ENCODE peak calls at places on chromosomes 7 and 10, in four cellular contexts. S, M, V and P are unnamed samples.

GRCh38 chr7:30976381-30976780 is 12.6 kb downstream of the GHRHR start:
- DNase-seq in S (no peak), V (no peak), M (no peak), P (no peak)

GRCh38 chr10:116765549-116766162 is 23.3 kb upstream of the HSPA12A start:
- DNase-seq in V (peak; percentile 22), S (no peak), M (no peak), P (no peak)

GRCh38 chr7:91600112-91600511 is 280.4 kb downstream of the MTERF1 start:
- DNase-seq in V (no peak), M (no peak), S (no peak), P (no peak)

GRCh38 chr10:82378146-82378545 is 503.2 kb downstream of the NRG3 start:
- DNase-seq in V (peak; percentile 65), M (peak; percentile 31), S (peak; percentile 1), P (peak; percentile 73)

GRCh38 chr10:70399177-70399576 is 4.8 kb upstream of the EIF4EBP2 start:
- DNase-seq in V (no peak), S (no peak), M (no peak), P (no peak)

GRCh38 chr10:76618641-76619040 is 1019.0 kb downstream of the KCNMA1 start:
- DNase-seq in M (no peak), V (no peak), S (no peak), P (no peak)

GRCh38 chr10:19629559-19629958 is 186.7 kb upstream of the PLXDC2 start:
- DNase-seq in S (peak; percentile 67), V (peak; percentile 82), M (peak; percentile 37), P (peak; percentile 66)

GRCh38 chr10:42981358-42982236 is 95.3 kb upstream of the RET start:
- DNase-seq in V (no peak), M (no peak), S (no peak), P (no peak)

GRCh38 chr10:16923309-16923708 is 106.1 kb upstream of the RSU1 start:
- DNase-seq in S (no peak), M (no peak), V (no peak), P (no peak)

GRCh38 chr10:16816142-16816541 is 1.1 kb downstream of the RSU1 start:
- DNase-seq in M (no peak), V (peak; percentile 11), S (no peak), P (peak; percentile 45)

GRCh38 chr10:131475043-131475442 is 163.5 kb upstream of the TCERG1L start:
- DNase-seq in M (no peak), S (no peak), V (no peak), P (no peak)

GRCh38 chr7:27223941-27224590 is 18.5 kb upstream of the EVX1 start:
- DNase-seq in M (no peak), V (no peak), S (no peak), P (no peak)

GRCh38 chr7:27549621-27550020 is 113.1 kb downstream of the HIBADH start:
- DNase-seq in S (no peak), V (no peak), M (no peak), P (no peak)

GRCh38 chr10:132932461-132933307 is 9.7 kb downstream of the CFAP46 start:
- DNase-seq in S (no peak), V (no peak), M (no peak), P (no peak)

GRCh38 chr7:15783971-15784693 is 97.6 kb upstream of the MEOX2 start:
- DNase-seq in M (no peak), V (no peak), S (no peak), P (no peak)

GRCh38 chr10:17425584-17426262 is 28.7 kb downstream of the ST8SIA6 start:
- DNase-seq in V (no peak), S (no peak), M (no peak), P (no peak)

GRCh38 chr7:131845573-131846337 is 289.3 kb upstream of the PODXL start:
- DNase-seq in V (no peak), M (no peak), S (no peak), P (no peak)

GRCh38 chr7:24786941-24787340 is 29.7 kb upstream of the GSDME start:
- DNase-seq in M (peak; percentile 98), V (peak; percentile 92), S (peak; percentile 99), P (peak; percentile 99)

GRCh38 chr7:77327932-77328628 is 88.1 kb downstream of the GSAP start:
- DNase-seq in V (no peak), M (peak; percentile 33), S (no peak), P (peak; percentile 40)

GRCh38 chr10:131689954-131690669 is 210.7 kb upstream of the PPP2R2D start:
- DNase-seq in V (no peak), S (no peak), M (no peak), P (no peak)

GRCh38 chr10:36446873-36447272 is 678.5 kb upstream of the ANKRD30A start:
- DNase-seq in S (no peak), V (no peak), M (no peak), P (no peak)

GRCh38 chr10:105384056-105384455 is 743.0 kb downstream of the SORCS3 start:
- DNase-seq in V (no peak), S (no peak), M (no peak), P (no peak)

GRCh38 chr10:131653550-131654470 is 247.0 kb upstream of the PPP2R2D start:
- DNase-seq in S (no peak), M (no peak), V (no peak), P (no peak)

GRCh38 chr7:111173528-111173927 is 82.6 kb downstream of the LRRN3 start:
- DNase-seq in V (no peak), M (no peak), S (no peak), P (no peak)

GRCh38 chr10:88941026-88941425 is 11.5 kb downstream of the ACTA2 start:
- DNase-seq in S (no peak), V (no peak), M (no peak), P (no peak)

GRCh38 chr10:24938076-24938475 is 14.3 kb downstream of the PRTFDC1 start:
- DNase-seq in M (no peak), S (no peak), V (no peak), P (peak; percentile 9)

GRCh38 chr10:78199759-78200158 is 166.1 kb downstream of the RPS24 start:
- DNase-seq in M (no peak), V (no peak), S (no peak), P (no peak)

GRCh38 chr10:45441239-45441638 is 67.2 kb downstream of the ALOX5 start:
- DNase-seq in V (no peak), M (no peak), S (no peak), P (no peak)

GRCh38 chr10:45443101-45444009 is 69.3 kb downstream of the ALOX5 start:
- DNase-seq in M (no peak), V (no peak), S (no peak), P (no peak)

GRCh38 chr10:45442670-45443069 is 68.7 kb downstream of the ALOX5 start:
- DNase-seq in M (no peak), S (no peak), V (no peak), P (no peak)

GRCh38 chr10:45441791-45442190 is 67.8 kb downstream of the ALOX5 start:
- DNase-seq in S (no peak), V (no peak), M (no peak), P (no peak)

GRCh38 chr10:45442251-45442650 is 68.2 kb downstream of the ALOX5 start:
- DNase-seq in M (no peak), V (no peak), S (no peak), P (no peak)
- H3K9ac ChIP-seq in M (no peak overlapping the region), V (no peak overlapping the region), S (no peak overlapping the region), P (no peak overlapping the region)

GRCh38 chr10:101072923-101073322 is 11.1 kb downstream of the KAZALD1 start:
- DNase-seq in M (no peak), V (no peak), S (no peak), P (no peak)
- H3K4me1 ChIP-seq in M (no peaks in the 10 kb centered on the region), V (no peaks in the 10 kb centered on the region), S (no peaks in the 10 kb centered on the region), P (no peaks in the 10 kb centered on the region)

GRCh38 chr7:97126483-97127171 is 9.1 kb downstream of the SDHAF3 start:
- DNase-seq in M (no peak), V (no peak), S (peak; percentile 32), P (no peak)
- H2AFZ ChIP-seq in M (no peak overlapping the region), V (no peak overlapping the region), S (no peak overlapping the region), P (no peak overlapping the region)

DNA sequence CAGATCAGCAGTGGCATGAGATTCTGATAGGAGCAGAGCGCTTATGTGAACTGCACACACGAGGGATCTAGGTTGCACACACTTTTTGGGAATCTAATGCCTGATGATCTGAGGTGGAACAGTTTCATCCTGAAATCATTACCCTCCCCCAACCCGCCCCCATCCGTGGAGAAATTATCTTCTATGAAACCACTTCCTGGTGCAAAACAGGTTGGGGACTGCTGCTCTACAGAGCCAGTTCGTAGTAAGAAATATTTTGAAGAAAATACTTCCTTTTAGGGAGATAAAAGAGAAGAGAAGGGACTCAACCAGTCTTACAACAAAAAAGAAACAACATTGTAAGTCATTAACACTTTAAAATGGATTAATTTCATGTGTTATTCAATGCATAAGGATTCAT is 1308.2 kb downstream of the GATA3 start:
- DNase-seq in M (no peak), V (no peak), S (no peak), P (no peak)
- H3K9ac ChIP-seq in M (no peak overlapping the region), V (no peak overlapping the region), S (no peak overlapping the region), P (no peak overlapping the region)

GRCh38 chr7:5382281-5383041 is 41.2 kb downstream of the TNRC18 start:
- DNase-seq in S (peak; percentile 15), M (peak; percentile 12), V (peak; percentile 37), P (peak; percentile 38)

GRCh38 chr7:5377816-5378215 is 45.8 kb downstream of the TNRC18 start:
- DNase-seq in M (no peak), S (no peak), V (no peak), P (no peak)

GRCh38 chr7:5381211-5381772 is 42.3 kb downstream of the TNRC18 start:
- DNase-seq in V (no peak), S (no peak), M (no peak), P (no peak)

GRCh38 chr7:5379576-5379975 is 44.1 kb downstream of the TNRC18 start:
- DNase-seq in S (no peak), V (no peak), M (no peak), P (no peak)

DNA sequence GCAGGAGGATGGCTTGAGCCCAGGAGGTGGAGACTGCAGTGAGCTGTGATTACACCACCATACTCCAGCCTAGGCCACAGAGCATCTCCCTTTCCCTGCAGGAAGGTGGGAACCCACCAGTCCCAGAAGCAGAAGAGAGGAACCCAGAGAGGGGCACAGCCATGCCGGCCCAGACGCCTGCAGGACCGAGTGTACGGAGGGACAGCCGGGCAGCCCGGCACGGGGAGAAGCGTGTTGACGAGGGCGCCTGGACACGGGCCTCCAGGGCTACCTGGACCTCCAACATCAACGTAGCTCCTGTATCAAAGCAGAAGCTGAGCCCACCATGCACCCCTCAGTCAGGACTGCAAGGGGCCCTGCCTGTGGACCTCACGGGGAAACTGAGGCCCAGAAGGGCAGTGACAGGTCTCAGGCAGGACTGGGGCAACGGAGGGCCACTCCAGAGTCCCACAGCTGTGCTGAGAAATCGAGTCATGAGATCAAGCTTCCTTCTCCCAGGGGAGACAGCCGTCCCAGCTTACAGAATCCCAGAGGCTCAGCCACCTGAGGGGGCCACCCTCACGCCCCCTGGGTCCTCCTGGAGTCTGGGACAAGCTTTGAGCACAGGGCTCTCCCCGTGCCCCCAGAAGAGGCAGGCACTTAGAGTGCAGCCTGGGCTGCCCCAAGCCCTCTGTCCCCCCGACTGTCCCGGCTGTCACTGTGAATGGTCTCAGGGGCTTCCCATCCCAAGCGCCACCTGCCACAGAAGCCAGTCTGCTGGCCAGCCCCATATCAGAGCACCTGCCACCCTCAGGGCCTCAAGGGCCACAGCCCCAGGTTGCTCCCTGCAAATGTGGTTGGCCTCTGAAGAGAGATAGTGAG is 43.1 kb downstream of the TNRC18 start:
- DNase-seq in S (no peak), V (no peak), M (no peak), P (no peak)
- H3K4me1 ChIP-seq in S (peaks cover 14% of the 10 kb centered on the region), V (peaks cover 2% of the 10 kb centered on the region), M (peaks cover 10% of the 10 kb centered on the region), P (peaks cover 8% of the 10 kb centered on the region)

DNA sequence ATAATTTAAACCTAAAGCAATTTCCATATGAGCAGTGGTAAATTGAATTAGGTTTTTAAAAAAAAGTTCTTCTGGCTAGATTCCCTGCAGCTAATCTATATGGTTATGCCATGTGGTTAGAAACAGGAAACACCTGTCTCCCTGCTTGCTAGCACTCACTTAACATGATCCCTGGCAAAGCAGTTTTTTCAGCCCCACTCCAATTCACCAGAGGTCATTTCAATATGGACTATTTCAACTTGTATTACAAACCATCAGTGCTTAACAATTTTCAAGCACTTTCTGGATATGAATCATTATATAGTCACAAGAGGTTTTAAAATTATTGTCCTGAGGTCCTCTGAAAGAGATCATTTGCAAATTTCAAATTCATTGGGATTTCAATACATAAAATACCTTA is 117.3 kb upstream of the HGF start:
- DNase-seq in S (peak; percentile 50), V (peak; percentile 48), M (peak; percentile 25), P (no peak)
- H2AFZ ChIP-seq in S (no peak overlapping the region), V (no peak overlapping the region), M (no peak overlapping the region), P (no peak overlapping the region)